ENCODE peak calls at places on chromosomes 1 and 21, in five cellular contexts. B is SK-N-SH, O is HCT116, F is WTC11, R is K562. S is an unnamed sample.

GRCh38 chr1:179955318-179955638 is 668 bp downstream of the CEP350 start:
- DNase-seq in B (no peak), O (no peak), F (no peak), R (no peak), S (peak; percentile 3)

GRCh38 chr21:32524010-32524719 is 61.2 kb downstream of the TCP10L start:
- DNase-seq in B (no peak), O (no peak), F (no peak), R (no peak), S (no peak)

GRCh38 chr1:219350172-219350571 is 176.5 kb downstream of the LYPLAL1 start:
- DNase-seq in B (no peak), O (no peak), F (no peak), R (no peak), S (no peak)

GRCh38 chr1:92299477-92300125 is 742 bp downstream of the RPAP2 start:
- DNase-seq in B (no peak), O (no peak), F (no peak), R (no peak), S (no peak)

GRCh38 chr21:42080788-42081083 is 9.6 kb downstream of the UMODL1 start:
- DNase-seq in B (no peak), O (no peak), F (no peak), R (no peak), S (no peak)

GRCh38 chr1:170805957-170806662 is 129.2 kb upstream of the MROH9 start:
- DNase-seq in B (no peak), O (no peak), F (no peak), R (no peak), S (no peak)

GRCh38 chr1:231334079-231334666 is 3.5 kb downstream of the EXOC8 start:
- DNase-seq in B (no peak), O (no peak), F (no peak), R (no peak), S (no peak)

GRCh38 chr1:36176151-36176949 is 20.4 kb downstream of the MAP7D1 start:
- DNase-seq in B (no peak), O (no peak), F (peak; percentile 79), R (no peak), S (no peak)

GRCh38 chr1:35215346-35215745 is 22.4 kb upstream of the SFPQ start:
- DNase-seq in B (no peak), O (no peak), F (no peak), R (no peak), S (no peak)

GRCh38 chr1:202315576-202316168 is 26.1 kb downstream of the UBE2T start:
- DNase-seq in B (peak; percentile 86), O (peak; percentile 59), F (peak; percentile 90), R (peak; percentile 81), S (peak; percentile 80)

GRCh38 chr1:41810446-41810845 is 108.3 kb downstream of the HIVEP3 start:
- DNase-seq in B (no peak), O (no peak), F (peak; percentile 57), R (peak; percentile 30), S (peak; percentile 6)

GRCh38 chr1:1907098-1907736 is 7.8 kb upstream of the CALML6 start:
- DNase-seq in B (no peak), O (peak; percentile 13), F (no peak), R (no peak), S (no peak)

GRCh38 chr1:1903224-1903623 is 11.8 kb upstream of the CALML6 start:
- DNase-seq in B (no peak), O (no peak), F (no peak), R (no peak), S (no peak)

GRCh38 chr1:1910033-1910465 is 5.0 kb upstream of the CALML6 start:
- DNase-seq in B (no peak), O (no peak), F (no peak), R (no peak), S (no peak)

GRCh38 chr1:1908506-1908791 is 6.6 kb upstream of the CALML6 start:
- DNase-seq in B (no peak), O (no peak), F (no peak), R (no peak), S (peak; percentile 44)

DNA sequence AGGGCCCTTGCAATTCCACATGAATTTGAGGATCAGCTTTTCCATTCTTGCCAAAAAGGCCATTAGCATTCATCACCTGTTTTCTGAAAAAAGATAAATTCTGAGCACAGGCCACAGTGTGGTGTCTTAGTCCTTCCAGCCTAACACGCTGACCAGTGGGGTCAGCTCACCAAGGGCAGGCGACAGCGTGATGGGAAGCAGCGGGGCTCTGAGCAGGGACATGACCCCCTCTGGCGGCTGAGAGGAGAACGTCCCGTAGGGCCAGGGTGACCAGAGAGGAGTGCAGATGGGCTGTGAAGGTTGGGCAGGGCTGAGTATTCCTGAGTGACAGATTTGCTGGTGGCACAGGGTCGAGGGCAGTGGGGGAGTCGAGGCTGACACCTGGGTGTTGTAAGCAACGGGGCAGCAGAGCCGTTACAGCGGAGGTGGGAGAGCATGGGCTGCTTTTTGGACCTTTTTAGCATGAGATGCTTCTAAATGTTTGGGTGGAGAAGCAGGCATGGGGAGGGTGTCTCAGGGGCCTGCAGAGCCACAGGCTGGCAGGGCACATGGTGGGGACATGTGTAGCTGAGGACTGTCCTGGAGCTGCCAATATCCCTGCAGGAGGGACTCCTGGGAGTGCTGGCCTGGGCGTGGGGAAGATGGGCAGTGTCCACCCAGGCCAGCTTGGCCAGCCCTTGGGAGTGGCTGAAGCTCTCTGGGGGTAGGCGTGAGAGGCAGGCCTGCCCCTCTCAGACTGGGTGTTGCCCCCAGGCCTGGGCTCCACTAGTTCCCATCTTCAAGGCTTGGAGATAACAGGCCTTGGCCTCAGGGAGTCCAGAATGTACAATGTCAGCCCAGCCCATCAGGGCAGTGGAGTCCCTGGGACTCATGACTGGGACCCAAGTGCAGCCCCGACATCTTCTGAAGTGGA is 8.6 kb upstream of the CALML6 start:
- DNase-seq in B (peak; percentile 93), O (peak; percentile 71), F (peak; percentile 89), R (peak; percentile 90), S (peak; percentile 80)
- TF ChIP-seq MAX in B (peak; percentile 24), O (peak; percentile 45), F (no peak), R (peak; percentile 85), S (no peak)

DNA sequence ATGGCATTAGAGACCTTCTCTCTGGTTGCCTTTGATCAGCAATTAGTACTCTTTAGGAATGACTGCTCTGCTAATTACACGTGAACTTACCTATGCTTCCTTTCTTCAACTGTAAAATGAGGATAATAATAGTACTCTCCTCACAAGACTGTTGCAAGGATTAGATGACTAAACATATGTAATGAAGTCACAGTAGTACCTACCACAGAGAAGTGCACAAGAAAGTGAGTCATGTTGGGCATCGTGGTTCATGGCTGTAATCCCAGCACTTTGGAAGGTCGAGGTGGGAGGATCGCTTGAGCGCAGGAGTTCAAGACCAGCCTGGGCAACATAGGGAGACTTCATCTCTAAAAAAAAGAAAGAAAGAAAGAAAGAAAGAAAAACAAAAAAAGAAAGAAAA is 68.1 kb upstream of the AK4 start:
- DNase-seq in B (no peak), O (no peak), F (no peak), R (no peak), S (peak; percentile 19)
- TF ChIP-seq MAX in B (no peak), O (peak; percentile 17), F (no peak), R (no peak), S (no peak)

DNA sequence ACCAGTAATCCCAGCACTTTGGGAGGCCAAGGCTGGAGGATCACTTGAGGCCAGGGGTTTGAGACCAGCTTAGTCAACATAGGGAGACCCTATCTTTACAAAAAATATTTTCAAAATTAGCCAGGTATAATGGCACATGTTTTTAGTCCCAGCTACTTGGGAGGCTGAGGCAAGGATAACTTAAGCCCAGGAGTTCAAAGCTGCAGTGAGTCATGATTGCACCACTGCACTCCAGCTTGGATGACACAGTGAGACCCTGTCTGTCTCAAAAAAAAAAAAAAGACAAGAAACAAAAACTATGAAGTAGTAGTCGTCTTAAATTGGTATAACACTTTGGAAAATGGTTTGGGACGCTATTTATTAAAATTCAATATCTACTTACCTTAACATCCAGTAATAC is 7.7 kb downstream of the AIM2 start:
- DNase-seq in B (no peak), O (no peak), F (no peak), R (no peak), S (no peak)
- TF ChIP-seq MAX in B (no peak), O (no peak), F (no peak), R (no peak), S (no peak)

GRCh38 chr1:67001682-67002425 is 52.1 kb downstream of the SLC35D1 start:
- DNase-seq in B (no peak), O (no peak), F (no peak), R (no peak), S (no peak)

GRCh38 chr1:66998972-66999371 is 55.0 kb downstream of the SLC35D1 start:
- DNase-seq in B (no peak), O (no peak), F (no peak), R (no peak), S (no peak)

GRCh38 chr1:66999640-67000400 is 54.1 kb downstream of the SLC35D1 start:
- DNase-seq in B (no peak), O (no peak), F (no peak), R (no peak), S (no peak)

GRCh38 chr1:67005068-67005467 is 48.9 kb downstream of the SLC35D1 start:
- DNase-seq in B (no peak), O (no peak), F (no peak), R (no peak), S (no peak)

GRCh38 chr1:67004176-67004575 is 49.8 kb downstream of the SLC35D1 start:
- DNase-seq in B (no peak), O (no peak), F (no peak), R (no peak), S (no peak)
- TF ChIP-seq MAX in B (no peak), O (no peak), F (no peak), R (no peak), S (no peak)

GRCh38 chr21:35940074-35940927 is 120.0 kb downstream of the SETD4 start:
- DNase-seq in B (peak; percentile 34), O (peak; percentile 68), F (peak; percentile 24), R (peak; percentile 52), S (peak; percentile 24)
- TF ChIP-seq MAX in B (peak; percentile 50), O (peak; percentile 53), F (no peak), R (no peak), S (no peak)

GRCh38 chr1:55718758-55719671 is 503.9 kb upstream of the USP24 start:
- DNase-seq in B (no peak), O (no peak), F (peak; percentile 12), R (no peak), S (peak; percentile 15)
- TF ChIP-seq MAX in B (peak; percentile 49), O (no peak), F (peak; percentile 40), R (no peak), S (peak; percentile 60)

DNA sequence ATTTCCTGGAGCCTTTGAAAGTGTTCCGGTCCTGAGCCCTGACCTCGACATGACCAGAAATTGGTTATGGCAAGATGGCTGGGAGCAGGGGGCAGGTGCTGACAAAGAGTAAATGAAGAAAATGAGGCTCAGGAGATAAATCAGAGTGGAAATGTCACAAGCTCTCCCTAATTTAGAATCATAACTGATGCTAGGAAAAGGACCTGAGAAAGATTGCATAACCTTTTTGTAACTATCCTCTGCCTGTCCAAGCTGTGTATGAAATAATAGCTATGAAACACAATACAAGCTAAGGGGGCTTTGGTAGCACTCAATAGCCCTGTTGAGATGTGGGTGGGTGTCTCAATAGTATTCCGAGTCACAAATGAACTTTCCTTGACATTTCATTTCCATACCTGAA is 12.9 kb upstream of the NOS1AP start:
- DNase-seq in B (no peak), O (no peak), F (no peak), R (no peak), S (no peak)
- TF ChIP-seq MAX in B (no peak), O (no peak), F (no peak), R (no peak), S (no peak)

S was measured in A549.